ENCODE peak calls at places on chromosomes 13 and 19, in five cellular contexts. D, B, L, Z and M are unnamed samples. For H3K9me3 and H3K36me3, the result is how much of the 10 kb centered on the place peaks cover.

GRCh38 chr13:83935566-83935965 is 53.3 kb upstream of the SLITRK1 start:
- DNase-seq in D (no peak), B (no peak), L (no peak), Z (no peak), M (no peak)

GRCh38 chr13:37617162-37617561 is 18.6 kb upstream of the POSTN start:
- DNase-seq in D (peak), B (no peak), L (peak), Z (no peak), M (peak)

GRCh38 chr19:45632468-45633196 is 6.6 kb downstream of the EML2 start:
- DNase-seq in D (peak), B (peak), L (peak), Z (peak), M (peak)

GRCh38 chr19:2271516-2272103 is 10.4 kb downstream of the PEAK3 start:
- DNase-seq in D (peak), B (peak), L (peak), Z (peak), M (peak)

GRCh38 chr13:48097793-48098192 is 2.9 kb upstream of the MED4 start:
- DNase-seq in D (no peak), B (no peak), L (no peak), Z (no peak), M (no peak)

GRCh38 chr19:33895366-33895765 is 98.7 kb downstream of the KCTD15 start:
- DNase-seq in D (no peak), B (no peak), L (no peak), Z (no peak), M (no peak)

GRCh38 chr13:23617551-23618014 is 47.4 kb downstream of the TNFRSF19 start:
- DNase-seq in D (no peak), B (no peak), L (peak), Z (no peak), M (no peak)

GRCh38 chr19:39430675-39431593 is 4.8 kb downstream of the RPS16 start:
- DNase-seq in D (peak), B (no peak), L (peak), Z (no peak), M (peak)

GRCh38 chr13:101490400-101491015 is 38.0 kb downstream of the ITGBL1 start:
- DNase-seq in D (peak), B (no peak), L (peak), Z (no peak), M (peak)

GRCh38 chr13:19062019-19062646 is 119.5 kb downstream of the TUBA3C start:
- DNase-seq in D (no peak), B (peak), L (no peak), Z (no peak), M (no peak)
- H3K9me3 ChIP-seq in D (under half), B (half or more), L (under half), Z (under half), M (under half)

DNA sequence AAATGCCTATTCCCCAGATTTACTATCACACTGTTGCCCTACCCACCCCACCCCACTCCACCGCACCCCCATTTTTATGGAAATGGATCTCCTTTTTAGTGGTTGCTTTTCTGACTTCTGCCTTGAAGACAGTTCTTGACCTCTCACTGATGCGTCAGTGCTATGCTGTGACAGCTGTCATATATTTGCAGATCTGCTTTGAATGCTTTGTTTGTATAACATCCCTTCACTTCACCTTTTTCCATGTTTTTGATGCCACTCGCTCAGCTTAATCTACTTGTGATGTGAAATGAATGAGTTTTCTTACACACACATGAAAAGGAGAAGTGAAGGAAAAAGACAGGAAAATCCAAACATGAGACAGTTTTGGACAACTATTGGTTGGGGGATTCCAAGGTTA is 731.0 kb downstream of the SLITRK6 start:
- DNase-seq in D (no peak), B (no peak), L (no peak), Z (no peak), M (no peak)
- H3K4me3 ChIP-seq in D (no peak), B (no peak), L (no peak), Z (no peak), M (no peak)

GRCh38 chr13:30924321-30924720 is 8.1 kb upstream of the TEX26 start:
- DNase-seq in D (no peak), B (no peak), L (no peak), Z (no peak), M (no peak)
- H3K36me3 ChIP-seq in D (under half), B (under half), L (under half), Z (under half), M (under half)

GRCh38 chr19:15995536-15995935 is 46.7 kb downstream of the OR10H4 start:
- DNase-seq in D (no peak), B (no peak), L (no peak), Z (no peak), M (no peak)

GRCh38 chr19:15989889-15990288 is 41.1 kb downstream of the OR10H4 start:
- DNase-seq in D (no peak), B (no peak), L (no peak), Z (no peak), M (no peak)

GRCh38 chr19:15986694-15987093 is 37.9 kb downstream of the OR10H4 start:
- DNase-seq in D (no peak), B (no peak), L (no peak), Z (no peak), M (no peak)

GRCh38 chr19:15992014-15992413 is 43.2 kb downstream of the OR10H4 start:
- DNase-seq in D (no peak), B (no peak), L (no peak), Z (no peak), M (no peak)

GRCh38 chr19:15991602-15992001 is 42.8 kb downstream of the OR10H4 start:
- DNase-seq in D (no peak), B (no peak), L (no peak), Z (no peak), M (no peak)
- H3K9me3 ChIP-seq in D (under half), B (under half), L (under half), Z (under half), M (under half)

GRCh38 chr13:110407021-110407420 is 99.9 kb downstream of the COL4A2 start:
- DNase-seq in D (no peak), B (no peak), L (no peak), Z (no peak), M (no peak)
- H3K4me3 ChIP-seq in D (no peak), B (no peak), L (no peak), Z (no peak), M (no peak)

GRCh38 chr19:49432141-49433073 is 7.2 kb downstream of the GFY start:
- DNase-seq in D (no peak), B (peak), L (no peak), Z (no peak), M (no peak)
- H3K36me3 ChIP-seq in D (under half), B (under half), L (under half), Z (under half), M (under half)

GRCh38 chr19:22606954-22607652 is 27.0 kb upstream of the ZNF492 start:
- DNase-seq in D (no peak), B (no peak), L (no peak), Z (no peak), M (no peak)
- H3K9me3 ChIP-seq in D (under half), B (half or more), L (under half), Z (under half), M (under half)

GRCh38 chr19:51181913-51182419 is 39.9 kb downstream of the SIGLEC7 start:
- DNase-seq in D (no peak), B (no peak), L (no peak), Z (no peak), M (peak)
- H3K4me3 ChIP-seq in D (no peak), B (no peak), L (no peak), Z (no peak), M (no peak)

DNA sequence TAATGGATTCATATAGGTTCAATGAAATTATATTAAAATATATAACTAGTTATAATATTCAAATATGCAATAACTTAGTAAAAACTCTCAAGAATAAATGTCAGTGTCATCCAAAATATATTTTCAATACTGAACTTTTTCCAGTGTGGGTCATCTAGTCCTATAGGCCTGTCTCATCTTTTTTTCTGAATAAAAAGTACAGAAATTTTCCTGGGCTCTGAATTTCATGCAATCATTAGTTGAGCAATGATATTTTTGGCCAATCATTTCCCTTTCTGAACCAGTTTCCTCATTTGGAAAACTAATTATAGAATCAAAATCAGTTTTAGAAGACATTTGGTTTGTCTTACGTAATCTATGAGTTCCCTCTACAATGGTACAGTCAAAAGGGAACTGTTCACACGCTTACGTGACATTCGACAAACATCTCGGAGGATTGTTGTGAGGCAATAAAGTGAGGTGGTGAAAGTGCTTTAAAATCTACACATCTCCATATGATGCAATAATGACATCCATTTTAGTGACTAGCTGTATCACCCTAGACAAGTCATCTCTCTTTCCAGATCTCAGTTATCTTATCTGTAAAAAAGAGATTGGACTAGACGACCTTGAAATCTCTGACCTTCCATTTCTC is 26.9 kb downstream of the FLT1 start:
- DNase-seq in D (no peak), B (no peak), L (no peak), Z (no peak), M (no peak)
- H3K36me3 ChIP-seq in D (under half), B (under half), L (under half), Z (under half), M (under half)

GRCh38 chr19:23365222-23365621 is 30.0 kb downstream of the ZNF91 start:
- DNase-seq in D (peak), B (no peak), L (no peak), Z (no peak), M (no peak)

DNA sequence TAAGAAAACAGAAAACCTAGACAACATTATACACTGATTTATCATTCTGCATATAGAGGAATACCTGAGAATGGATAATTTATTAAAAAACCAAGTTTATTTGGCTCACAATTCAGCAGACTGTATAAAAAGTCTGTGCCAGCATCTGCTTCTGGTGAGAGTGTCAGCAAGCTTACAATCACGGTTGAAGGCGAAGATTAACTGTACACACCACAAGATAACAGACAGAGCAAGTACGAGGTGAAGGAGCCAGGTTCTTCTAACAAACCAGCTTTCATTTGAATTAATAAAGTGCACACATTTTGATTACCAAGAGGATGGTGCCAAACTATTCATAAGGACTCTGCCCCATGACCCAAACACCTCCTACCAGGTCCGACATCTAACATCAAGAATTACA is 28.8 kb downstream of the ZNF91 start:
- DNase-seq in D (no peak), B (no peak), L (no peak), Z (no peak), M (no peak)
- H3K9me3 ChIP-seq in D (half or more), B (half or more), L (under half), Z (under half), M (under half)